ENCODE peak calls at places on chromosomes 6 and 20, in four cellular contexts. M is immature natural killer cell; Z is mesendoderm; G is stimulated activated CD4-positive, alpha-beta T cell treated with anti-CD3 and anti-CD28 coated beads, Interleukin-1b, Interleukin-23, amount 100 ng/mL, for 1 hour. N is an unnamed sample.

GRCh38 chr6:157245486-157245885 is 77.8 kb downstream of the TMEM242 start:
- DNase-seq in M (no peak), Z (no peak), G (no peak), N (no peak)

GRCh38 chr20:48321271-48321670 is 506.5 kb downstream of the PREX1 start:
- DNase-seq in M (no peak), Z (no peak), G (no peak), N (no peak)

GRCh38 chr6:42493914-42494539 is 42.3 kb upstream of the TRERF1 start:
- DNase-seq in M (no peak), Z (no peak), G (no peak), N (no peak)

GRCh38 chr20:48406462-48407235 is 421.1 kb downstream of the PREX1 start:
- DNase-seq in M (no peak), Z (no peak), G (no peak), N (no peak)

GRCh38 chr6:3229566-3230274 is 2.3 kb upstream of the TUBB2B start:
- DNase-seq in M (peak), Z (peak), G (no peak), N (no peak)

GRCh38 chr20:49951160-49951559 is 15.0 kb downstream of the RNF114 start:
- DNase-seq in M (no peak), Z (no peak), G (no peak), N (no peak)

GRCh38 chr6:16979677-16980076 is 122.2 kb upstream of the STMND1 start:
- DNase-seq in M (peak), Z (no peak), G (no peak), N (no peak)

GRCh38 chr6:7341989-7342742 is 29.2 kb upstream of the SSR1 start:
- DNase-seq in M (no peak), Z (peak), G (no peak), N (no peak)

GRCh38 chr20:49188101-49188784 is at the start of gene STAU1:
- DNase-seq in M (peak), Z (peak), G (peak), N (peak)

GRCh38 chr20:59004763-59005522 is 2.1 kb downstream of the CTSZ start:
- DNase-seq in M (peak), Z (no peak), G (no peak), N (no peak)

GRCh38 chr6:439681-440167 is 48.2 kb downstream of the IRF4 start:
- DNase-seq in M (no peak), Z (no peak), G (no peak), N (no peak)

GRCh38 chr6:75204222-75204958 is 1.5 kb downstream of the COL12A1 start:
- DNase-seq in M (no peak), Z (peak), G (no peak), N (peak)

GRCh38 chr6:116949964-116950363 is 72.9 kb downstream of the RFX6 start:
- DNase-seq in M (no peak), Z (peak), G (no peak), N (no peak)

GRCh38 chr6:170160031-170160627 is 130.7 kb downstream of the DLL1 start:
- DNase-seq in M (no peak), Z (peak), G (no peak), N (no peak)

GRCh38 chr6:29112135-29112534 is 4.3 kb downstream of the OR2J3 start:
- DNase-seq in M (no peak), Z (peak), G (no peak), N (peak)

GRCh38 chr6:35665573-35665972 is 23.1 kb downstream of the FKBP5 start:
- DNase-seq in M (no peak), Z (no peak), G (no peak), N (no peak)

GRCh38 chr6:142407685-142408273 is 106.0 kb downstream of the ADGRG6 start:
- DNase-seq in M (no peak), Z (no peak), G (no peak), N (no peak)

GRCh38 chr6:130840050-130840449 is 12.8 kb downstream of the SMLR1 start:
- DNase-seq in M (no peak), Z (no peak), G (no peak), N (no peak)

GRCh38 chr6:126786262-126786661 is 332.2 kb upstream of the RSPO3 start:
- DNase-seq in M (no peak), Z (no peak), G (no peak), N (no peak)

GRCh38 chr20:40728996-40729395 is 40.0 kb upstream of the MAFB start:
- DNase-seq in M (no peak), Z (no peak), G (no peak), N (no peak)

GRCh38 chr20:41177636-41178035 is 40.3 kb downstream of the PLCG1 start:
- DNase-seq in M (no peak), Z (peak), G (no peak), N (no peak)

GRCh38 chr6:143251288-143251687 is 190.6 kb downstream of the AIG1 start:
- DNase-seq in M (no peak), Z (no peak), G (no peak), N (no peak)

GRCh38 chr6:170224694-170225660 is 65.9 kb downstream of the DLL1 start:
- DNase-seq in M (no peak), Z (peak), G (no peak), N (peak)

GRCh38 chr20:24303393-24303792 is 166.0 kb upstream of the SYNDIG1 start:
- DNase-seq in M (no peak), Z (peak), G (no peak), N (no peak)

GRCh38 chr20:58135441-58136170 is 92.8 kb downstream of the ANKRD60 start:
- DNase-seq in M (no peak), Z (no peak), G (no peak), N (no peak)

GRCh38 chr6:72864799-72865198 is 242.9 kb downstream of the KCNQ5 start:
- DNase-seq in M (no peak), Z (no peak), G (no peak), N (no peak)

GRCh38 chr6:53959717-53960116 is 151.5 kb upstream of the MLIP start:
- DNase-seq in M (no peak), Z (no peak), G (no peak), N (peak)

GRCh38 chr6:138988469-138988834 is 399 bp upstream of the REPS1 start:
- DNase-seq in M (no peak), Z (no peak), G (no peak), N (no peak)

GRCh38 chr20:58622671-58623578 is 28.2 kb upstream of the STX16 start:
- DNase-seq in M (no peak), Z (no peak), G (no peak), N (no peak)

GRCh38 chr20:44235702-44236101 is 11.4 kb upstream of the GDAP1L1 start:
- DNase-seq in M (no peak), Z (no peak), G (no peak), N (no peak)

GRCh38 chr20:11432407-11432806 is 485.3 kb upstream of the BTBD3 start:
- DNase-seq in M (no peak), Z (no peak), G (no peak), N (no peak)

N was measured in T47D.